ENCODE peak calls at places on chromosomes 5 and 9, in eight cellular contexts. O is Right ventricle myocardium superior; X is stimulated activated CD4-positive, alpha-beta T cell treated with anti-CD3 and anti-CD28 coated beads, Interleukin-1b, Interleukin-23, amount 100 ng/mL, for 48 hours; C is Daoy; R is retina; G is activated CD4-positive, alpha-beta T cell treated with anti-CD3 and anti-CD28 coated beads, Interleukin-2, amount 50 U/mL, for 48 hours; H is HT1080; J is HCT116. K is an unnamed sample.

GRCh38 chr9:108708448-108708847 is 147.3 kb downstream of the ACTL7B start:
- DNase-seq in O (no peak), X (no peak), C (no peak), R (no peak), G (no peak), H (no peak), J (no peak), K (no peak)

GRCh38 chr5:23930985-23931384 is 423.6 kb downstream of the PRDM9 start:
- DNase-seq in O (no peak), X (no peak), C (no peak), R (no peak), G (no peak), H (peak; percentile 10), J (no peak), K (no peak)

GRCh38 chr9:12785251-12785880 is 10.5 kb downstream of the LURAP1L start:
- DNase-seq in O (peak; percentile 38), X (no peak), C (peak; percentile 45), R (no peak), G (no peak), H (peak; percentile 23), J (peak; percentile 60), K (no peak)

GRCh38 chr5:17012289-17012688 is 76.2 kb upstream of the MYO10 start:
- DNase-seq in O (no peak), X (no peak), C (peak; percentile 65), R (no peak), G (no peak), H (peak; percentile 94), J (no peak), K (no peak)

GRCh38 chr5:151038292-151038745 is 17.9 kb downstream of the GPX3 start:
- DNase-seq in O (peak; percentile 45), X (no peak), C (no peak), R (no peak), G (no peak), H (no peak), J (no peak), K (no peak)

GRCh38 chr5:119470851-119471451 is 18.7 kb downstream of the HSD17B4 start:
- DNase-seq in O (no peak), X (no peak), C (peak; percentile 16), R (peak; percentile 35), G (no peak), H (peak; percentile 10), J (peak; percentile 26), K (peak; percentile 83)

GRCh38 chr9:36833954-36834353 is 200.1 kb downstream of the PAX5 start:
- DNase-seq in O (no peak), X (no peak), C (no peak), R (no peak), G (no peak), H (no peak), J (no peak), K (no peak)

GRCh38 chr5:180575571-180575970 is 15.7 kb downstream of the SCGB3A1 start:
- DNase-seq in O (no peak), X (no peak), C (no peak), R (no peak), G (no peak), H (no peak), J (no peak), K (no peak)

GRCh38 chr9:3758816-3759576 is 233.2 kb upstream of the RFX3 start:
- DNase-seq in O (no peak), X (no peak), C (no peak), R (no peak), G (no peak), H (peak; percentile 61), J (no peak), K (no peak)

GRCh38 chr5:74464512-74465209 is 175.9 kb downstream of the ENC1 start:
- DNase-seq in O (no peak), X (no peak), C (no peak), R (no peak), G (no peak), H (no peak), J (no peak), K (no peak)

GRCh38 chr5:56327810-56328209 is 94.7 kb upstream of the ANKRD55 start:
- DNase-seq in O (no peak), X (peak; percentile 88), C (no peak), R (no peak), G (peak; percentile 74), H (no peak), J (no peak), K (no peak)

GRCh38 chr5:1037671-1038416 is 29.2 kb downstream of the NKD2 start:
- DNase-seq in O (peak; percentile 34), X (no peak), C (no peak), R (no peak), G (no peak), H (no peak), J (no peak), K (no peak)

GRCh38 chr5:33205727-33206410 is 234.9 kb upstream of the TARS1 start:
- DNase-seq in O (no peak), X (no peak), C (no peak), R (no peak), G (no peak), H (no peak), J (no peak), K (no peak)

GRCh38 chr9:114902773-114903589 is 27.4 kb downstream of the TNFSF8 start:
- DNase-seq in O (no peak), X (no peak), C (peak; percentile 59), R (no peak), G (no peak), H (peak; percentile 65), J (no peak), K (no peak)

GRCh38 chr5:169218862-169219261 is 82.1 kb downstream of the SLIT3 start:
- DNase-seq in O (no peak), X (no peak), C (peak; percentile 50), R (no peak), G (no peak), H (no peak), J (no peak), K (no peak)

GRCh38 chr5:146388418-146388817 is 49.8 kb downstream of the POU4F3 start:
- DNase-seq in O (no peak), X (no peak), C (no peak), R (no peak), G (no peak), H (peak; percentile 57), J (no peak), K (no peak)

GRCh38 chr5:74581988-74582365 is 58.6 kb downstream of the ENC1 start:
- DNase-seq in O (no peak), X (no peak), C (no peak), R (no peak), G (peak; percentile 5), H (peak; percentile 20), J (no peak), K (no peak)

GRCh38 chr5:103036601-103037000 is 83.3 kb downstream of the GIN1 start:
- DNase-seq in O (no peak), X (no peak), C (no peak), R (no peak), G (no peak), H (no peak), J (no peak), K (no peak)

GRCh38 chr5:17203329-17204132 is 13.9 kb upstream of the BASP1 start:
- DNase-seq in O (no peak), X (no peak), C (peak; percentile 54), R (peak; percentile 79), G (no peak), H (peak; percentile 88), J (peak; percentile 53), K (peak; percentile 84)

GRCh38 chr9:18343799-18344198 is 130.2 kb upstream of the ADAMTSL1 start:
- DNase-seq in O (no peak), X (no peak), C (no peak), R (no peak), G (no peak), H (no peak), J (no peak), K (no peak)

GRCh38 chr5:83856898-83857297 is 136.2 kb upstream of the HAPLN1 start:
- DNase-seq in O (no peak), X (no peak), C (no peak), R (no peak), G (no peak), H (no peak), J (no peak), K (no peak)

GRCh38 chr5:54895816-54896341 is 89.5 kb downstream of the ESM1 start:
- DNase-seq in O (no peak), X (no peak), C (peak; percentile 57), R (peak; percentile 41), G (no peak), H (peak; percentile 32), J (peak; percentile 39), K (peak; percentile 45)

GRCh38 chr5:152086668-152087067 is 162.0 kb upstream of the GLRA1 start:
- DNase-seq in O (no peak), X (no peak), C (no peak), R (no peak), G (no peak), H (no peak), J (no peak), K (no peak)

GRCh38 chr5:31090467-31090866 is 103.0 kb upstream of the CDH6 start:
- DNase-seq in O (no peak), X (no peak), C (no peak), R (no peak), G (no peak), H (no peak), J (no peak), K (no peak)

GRCh38 chr9:121567142-121568100 is 67.8 kb upstream of the GGTA1 start:
- DNase-seq in O (no peak), X (no peak), C (no peak), R (peak; percentile 74), G (no peak), H (no peak), J (no peak), K (no peak)

GRCh38 chr5:14663734-14664269 is 716 bp upstream of the OTULIN start:
- DNase-seq in O (no peak), X (no peak), C (peak; percentile 17), R (no peak), G (no peak), H (peak; percentile 31), J (no peak), K (peak; percentile 63)

GRCh38 chr5:136799806-136800372 is 434.5 kb upstream of the TRPC7 start:
- DNase-seq in O (no peak), X (no peak), C (no peak), R (no peak), G (no peak), H (no peak), J (no peak), K (peak; percentile 29)

GRCh38 chr5:142152383-142152730 is 43.8 kb downstream of the NDFIP1 start:
- DNase-seq in O (no peak), X (no peak), C (no peak), R (no peak), G (no peak), H (no peak), J (peak; percentile 26), K (no peak)

GRCh38 chr9:133644968-133645765 is 9.0 kb downstream of the DBH start:
- DNase-seq in O (peak; percentile 1), X (no peak), C (no peak), R (no peak), G (no peak), H (no peak), J (no peak), K (no peak)

GRCh38 chr5:172835246-172836030 is 1.4 kb downstream of the ERGIC1 start:
- DNase-seq in O (no peak), X (no peak), C (no peak), R (no peak), G (no peak), H (no peak), J (no peak), K (no peak)

GRCh38 chr5:59559323-59559722 is 334.2 kb downstream of the PDE4D start:
- DNase-seq in O (no peak), X (no peak), C (no peak), R (no peak), G (no peak), H (no peak), J (no peak), K (no peak)

GRCh38 chr5:135195267-135195603 is 161.2 kb upstream of the PITX1 start:
- DNase-seq in O (no peak), X (no peak), C (no peak), R (no peak), G (no peak), H (no peak), J (no peak), K (no peak)

GRCh38 chr5:1183424-1184162 is 17.8 kb upstream of the SLC6A19 start:
- DNase-seq in O (peak; percentile 38), X (no peak), C (no peak), R (no peak), G (no peak), H (no peak), J (no peak), K (no peak)

GRCh38 chr5:131259326-131259725 is 4.5 kb upstream of the CDC42SE2 start:
- DNase-seq in O (no peak), X (no peak), C (no peak), R (no peak), G (no peak), H (no peak), J (no peak), K (no peak)

K was measured in Karpas-422.